ENCODE peak calls at places on chromosomes 12 and 14, in six cellular contexts. One of them, this sample, is unnamed.

GRCh38 chr12:108896817-108897216 is 16.9 kb downstream of the DAO start:
- DNase-seq in GM12865: no peak
- DNase-seq in spleen: peak
- DNase-seq in sigmoid colon: no peak
- DNase-seq in AG10803: no peak
- DNase-seq in stomach: no peak
- DNase-seq in this sample: no peak

GRCh38 chr14:75059642-75060041 is 4.2 kb downstream of the ACYP1 start:
- DNase-seq in GM12865: no peak
- DNase-seq in spleen: no peak
- DNase-seq in sigmoid colon: no peak
- DNase-seq in AG10803: peak
- DNase-seq in stomach: no peak
- DNase-seq in this sample: no peak

GRCh38 chr14:74478996-74479635 is 14.0 kb downstream of the NPC2 start:
- DNase-seq in GM12865: no peak
- DNase-seq in spleen: no peak
- DNase-seq in sigmoid colon: no peak
- DNase-seq in AG10803: peak
- DNase-seq in stomach: no peak
- DNase-seq in this sample: peak

GRCh38 chr12:76441016-76441415 is 92.8 kb upstream of the BBS10 start:
- DNase-seq in GM12865: peak
- DNase-seq in spleen: no peak
- DNase-seq in sigmoid colon: no peak
- DNase-seq in AG10803: no peak
- DNase-seq in stomach: no peak
- DNase-seq in this sample: no peak

GRCh38 chr12:20369164-20370000 is 1.0 kb downstream of the PDE3A start:
- DNase-seq in GM12865: no peak
- DNase-seq in spleen: peak
- DNase-seq in sigmoid colon: peak
- DNase-seq in AG10803: peak
- DNase-seq in stomach: peak
- DNase-seq in this sample: peak

GRCh38 chr12:32230607-32230982 is 123.9 kb downstream of the BICD1 start:
- DNase-seq in GM12865: peak
- DNase-seq in spleen: no peak
- DNase-seq in sigmoid colon: no peak
- DNase-seq in AG10803: no peak
- DNase-seq in stomach: no peak
- DNase-seq in this sample: no peak

GRCh38 chr14:31947076-31947475 is 130.0 kb upstream of the ARHGAP5 start:
- DNase-seq in GM12865: no peak
- DNase-seq in spleen: no peak
- DNase-seq in sigmoid colon: no peak
- DNase-seq in AG10803: no peak
- DNase-seq in stomach: no peak
- DNase-seq in this sample: no peak

GRCh38 chr12:121228919-121229650 is 19.2 kb downstream of the P2RX4 start:
- DNase-seq in GM12865: no peak
- DNase-seq in spleen: no peak
- DNase-seq in sigmoid colon: no peak
- DNase-seq in AG10803: no peak
- DNase-seq in stomach: no peak
- DNase-seq in this sample: no peak

GRCh38 chr12:12791756-12792346 is 6.4 kb downstream of the APOLD1 start:
- DNase-seq in GM12865: no peak
- DNase-seq in spleen: no peak
- DNase-seq in sigmoid colon: peak
- DNase-seq in AG10803: peak
- DNase-seq in stomach: no peak
- DNase-seq in this sample: no peak

GRCh38 chr12:8048906-8049305 is 16.4 kb downstream of the FOXJ2 start:
- DNase-seq in GM12865: no peak
- DNase-seq in spleen: no peak
- DNase-seq in sigmoid colon: no peak
- DNase-seq in AG10803: no peak
- DNase-seq in stomach: no peak
- DNase-seq in this sample: no peak

GRCh38 chr12:16220120-16220519 is 57.4 kb downstream of the SLC15A5 start:
- DNase-seq in GM12865: no peak
- DNase-seq in spleen: no peak
- DNase-seq in sigmoid colon: no peak
- DNase-seq in AG10803: no peak
- DNase-seq in stomach: no peak
- DNase-seq in this sample: no peak

GRCh38 chr14:22715890-22716289 is 50.6 kb upstream of the OXA1L start:
- DNase-seq in GM12865: no peak
- DNase-seq in spleen: no peak
- DNase-seq in sigmoid colon: no peak
- DNase-seq in AG10803: no peak
- DNase-seq in stomach: no peak
- DNase-seq in this sample: no peak

GRCh38 chr12:76784600-76785051 is 20.7 kb downstream of the ZDHHC17 start:
- DNase-seq in GM12865: no peak
- DNase-seq in spleen: no peak
- DNase-seq in sigmoid colon: no peak
- DNase-seq in AG10803: peak
- DNase-seq in stomach: no peak
- DNase-seq in this sample: no peak

GRCh38 chr12:102372112-102372511 is 108.3 kb downstream of the IGF1 start:
- DNase-seq in GM12865: no peak
- DNase-seq in spleen: no peak
- DNase-seq in sigmoid colon: no peak
- DNase-seq in AG10803: no peak
- DNase-seq in stomach: no peak
- DNase-seq in this sample: no peak

GRCh38 chr12:16359512-16360491 is 12.4 kb downstream of the MGST1 start:
- DNase-seq in GM12865: peak
- DNase-seq in spleen: peak
- DNase-seq in sigmoid colon: peak
- DNase-seq in AG10803: peak
- DNase-seq in stomach: peak
- DNase-seq in this sample: peak

GRCh38 chr14:77154421-77154820 is 12.8 kb upstream of the ZDHHC22 start:
- DNase-seq in GM12865: no peak
- DNase-seq in spleen: peak
- DNase-seq in sigmoid colon: no peak
- DNase-seq in AG10803: no peak
- DNase-seq in stomach: no peak
- DNase-seq in this sample: no peak

GRCh38 chr14:22200977-22201605 is 387.9 kb downstream of the DAD1 start:
- DNase-seq in GM12865: peak
- DNase-seq in spleen: no peak
- DNase-seq in sigmoid colon: no peak
- DNase-seq in AG10803: peak
- DNase-seq in stomach: no peak
- DNase-seq in this sample: no peak

GRCh38 chr14:101108579-101109346 is 205.2 kb upstream of the RTL1 start:
- DNase-seq in GM12865: no peak
- DNase-seq in spleen: peak
- DNase-seq in sigmoid colon: peak
- DNase-seq in AG10803: no peak
- DNase-seq in stomach: peak
- DNase-seq in this sample: no peak

GRCh38 chr12:57707250-57707649 is 13.3 kb downstream of the OS9 start:
- DNase-seq in GM12865: no peak
- DNase-seq in spleen: no peak
- DNase-seq in sigmoid colon: no peak
- DNase-seq in AG10803: no peak
- DNase-seq in stomach: no peak
- DNase-seq in this sample: no peak

GRCh38 chr14:98173291-98173690 is 1098.7 kb downstream of the BCL11B start:
- DNase-seq in GM12865: peak
- DNase-seq in spleen: peak
- DNase-seq in sigmoid colon: no peak
- DNase-seq in AG10803: no peak
- DNase-seq in stomach: no peak
- DNase-seq in this sample: no peak

GRCh38 chr14:102971836-102972606 is 49.6 kb downstream of the AMN start:
- DNase-seq in GM12865: no peak
- DNase-seq in spleen: peak
- DNase-seq in sigmoid colon: no peak
- DNase-seq in AG10803: no peak
- DNase-seq in stomach: no peak
- DNase-seq in this sample: no peak

GRCh38 chr14:98077176-98077575 is 1194.8 kb downstream of the BCL11B start:
- DNase-seq in GM12865: no peak
- DNase-seq in spleen: no peak
- DNase-seq in sigmoid colon: no peak
- DNase-seq in AG10803: no peak
- DNase-seq in stomach: no peak
- DNase-seq in this sample: no peak

GRCh38 chr12:131264625-131265024 is 310.9 kb downstream of the ADGRD1 start:
- DNase-seq in GM12865: no peak
- DNase-seq in spleen: peak
- DNase-seq in sigmoid colon: no peak
- DNase-seq in AG10803: no peak
- DNase-seq in stomach: no peak
- DNase-seq in this sample: no peak

GRCh38 chr14:22733829-22734228 is 32.7 kb upstream of the OXA1L start:
- DNase-seq in GM12865: no peak
- DNase-seq in spleen: no peak
- DNase-seq in sigmoid colon: no peak
- DNase-seq in AG10803: no peak
- DNase-seq in stomach: no peak
- DNase-seq in this sample: no peak

DNA sequence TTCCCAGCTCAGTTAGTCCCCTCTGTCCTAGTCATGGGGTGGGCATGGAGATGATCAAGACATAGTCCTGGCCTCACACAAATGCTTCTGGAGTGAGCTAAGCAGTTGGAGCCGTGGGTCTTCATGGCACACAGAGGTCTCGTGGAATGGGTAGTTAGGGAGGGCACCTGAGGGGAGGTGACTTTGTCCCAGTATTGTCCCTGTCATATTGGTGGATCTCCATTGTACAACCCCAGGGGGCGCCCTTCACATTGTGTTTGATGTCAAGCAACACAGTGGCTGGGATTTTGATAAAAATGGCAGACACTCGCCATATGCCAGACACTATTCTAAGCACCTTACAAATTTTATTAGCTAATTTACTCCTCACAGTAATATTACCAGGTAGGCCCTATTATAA is 175.4 kb upstream of the LHX5 start:
- DNase-seq in GM12865: peak
- DNase-seq in spleen: no peak
- DNase-seq in sigmoid colon: no peak
- DNase-seq in AG10803: no peak
- DNase-seq in stomach: no peak
- DNase-seq in this sample: peak
- TF ChIP-seq CTCF in GM12865: no peak
- TF ChIP-seq CTCF in spleen: no peak
- TF ChIP-seq CTCF in sigmoid colon: no peak
- TF ChIP-seq CTCF in AG10803: no peak
- TF ChIP-seq CTCF in stomach: no peak
- TF ChIP-seq CTCF in this sample: peak

GRCh38 chr14:58315606-58316005 is 17.3 kb downstream of the ARID4A start:
- DNase-seq in GM12865: no peak
- DNase-seq in spleen: no peak
- DNase-seq in sigmoid colon: no peak
- DNase-seq in AG10803: peak
- DNase-seq in stomach: no peak
- DNase-seq in this sample: no peak
- TF ChIP-seq CTCF in GM12865: no peak
- TF ChIP-seq CTCF in spleen: no peak
- TF ChIP-seq CTCF in sigmoid colon: no peak
- TF ChIP-seq CTCF in AG10803: no peak
- TF ChIP-seq CTCF in stomach: no peak
- TF ChIP-seq CTCF in this sample: no peak

DNA sequence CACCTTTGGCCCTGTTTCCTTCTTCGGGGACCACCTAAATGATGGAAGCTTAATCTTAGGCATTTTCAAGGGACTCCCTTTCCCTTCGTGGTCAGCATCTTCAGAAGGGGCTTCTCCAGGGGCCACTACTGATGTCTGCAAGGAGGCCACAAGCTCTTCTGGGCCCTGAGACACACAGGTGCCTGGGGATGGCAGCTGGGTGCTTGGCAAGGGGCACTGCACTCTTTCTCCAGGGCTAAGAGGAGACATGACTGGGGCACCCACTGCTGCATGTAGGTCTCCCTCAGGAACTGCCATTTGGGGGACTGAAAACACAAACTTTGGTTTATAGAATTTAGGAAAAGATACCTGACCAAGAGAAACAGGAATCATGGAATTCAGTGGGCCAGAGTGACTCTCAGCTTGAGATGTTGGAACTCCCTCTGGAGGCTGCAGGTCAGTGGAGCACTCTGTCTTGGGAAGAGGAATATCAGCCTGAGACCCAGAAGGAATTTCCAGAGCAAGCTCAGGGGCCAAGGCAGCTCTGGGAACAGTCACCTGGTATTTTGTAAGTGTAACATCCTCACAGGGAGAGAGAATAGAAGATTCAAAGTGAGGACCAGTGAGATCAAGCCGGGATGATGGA is 16.0 kb downstream of the PLD4 start:
- DNase-seq in GM12865: no peak
- DNase-seq in spleen: no peak
- DNase-seq in sigmoid colon: peak
- DNase-seq in AG10803: no peak
- DNase-seq in stomach: no peak
- DNase-seq in this sample: no peak
- TF ChIP-seq CTCF in GM12865: no peak
- TF ChIP-seq CTCF in spleen: no peak
- TF ChIP-seq CTCF in sigmoid colon: no peak
- TF ChIP-seq CTCF in AG10803: peak
- TF ChIP-seq CTCF in stomach: no peak
- TF ChIP-seq CTCF in this sample: no peak

GRCh38 chr12:2283480-2283879 is 230.7 kb downstream of the CACNA1C start:
- DNase-seq in GM12865: no peak
- DNase-seq in spleen: no peak
- DNase-seq in sigmoid colon: no peak
- DNase-seq in AG10803: no peak
- DNase-seq in stomach: no peak
- DNase-seq in this sample: no peak

GRCh38 chr12:2283910-2284309 is 231.1 kb downstream of the CACNA1C start:
- DNase-seq in GM12865: no peak
- DNase-seq in spleen: no peak
- DNase-seq in sigmoid colon: no peak
- DNase-seq in AG10803: peak
- DNase-seq in stomach: no peak
- DNase-seq in this sample: no peak

GRCh38 chr12:2284321-2284813 is 231.6 kb downstream of the CACNA1C start:
- DNase-seq in GM12865: no peak
- DNase-seq in spleen: peak
- DNase-seq in sigmoid colon: no peak
- DNase-seq in AG10803: peak
- DNase-seq in stomach: no peak
- DNase-seq in this sample: no peak

GRCh38 chr12:2281446-2281845 is 228.7 kb downstream of the CACNA1C start:
- DNase-seq in GM12865: no peak
- DNase-seq in spleen: no peak
- DNase-seq in sigmoid colon: no peak
- DNase-seq in AG10803: no peak
- DNase-seq in stomach: no peak
- DNase-seq in this sample: no peak

DNA sequence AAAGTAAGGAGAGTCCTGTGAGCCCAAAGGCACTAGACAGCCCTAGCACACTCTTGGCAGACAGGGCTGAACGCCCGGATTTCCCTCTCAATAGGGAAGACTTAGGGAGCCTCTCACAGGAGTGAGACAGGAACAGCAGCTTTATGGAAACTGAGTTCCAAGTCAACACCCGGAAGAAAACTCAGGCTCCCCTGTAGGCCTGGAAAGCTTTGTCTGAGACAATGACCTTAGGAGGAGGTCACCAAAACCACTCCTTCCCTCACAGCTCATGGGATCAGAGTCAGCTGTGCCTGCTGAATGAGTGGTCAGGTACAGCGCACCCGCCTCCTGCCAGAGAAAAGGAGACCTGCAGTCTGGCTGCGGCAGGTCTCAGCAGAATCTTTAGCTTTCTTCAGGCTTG is 229.5 kb downstream of the CACNA1C start:
- DNase-seq in GM12865: no peak
- DNase-seq in spleen: no peak
- DNase-seq in sigmoid colon: no peak
- DNase-seq in AG10803: no peak
- DNase-seq in stomach: no peak
- DNase-seq in this sample: no peak
- TF ChIP-seq CTCF in GM12865: no peak
- TF ChIP-seq CTCF in spleen: no peak
- TF ChIP-seq CTCF in sigmoid colon: no peak
- TF ChIP-seq CTCF in AG10803: peak
- TF ChIP-seq CTCF in stomach: no peak
- TF ChIP-seq CTCF in this sample: no peak